ENCODE peak calls at places on chromosomes 12 and 14, in ten cellular contexts. S is left ventricle myocardium inferior, N is nephron progenitor cell, X is mesendoderm, Z is fibroblast of pulmonary artery, K is progenitor cell of endocrine pancreas, T is RCC 7860, Y is Right ventricle myocardium inferior, J is frontal cortex, F is Peyer's patch. W is an unnamed sample.
A peak's percentile ranks its signal among the peaks of the same experiment; 100 is the strongest.

GRCh38 chr14:73759183-73759713 is 45.1 kb upstream of the PNMA1 start:
- DNase-seq in S (peak; percentile 87), N (peak; percentile 69), X (no peak), Z (peak; percentile 62), K (peak; percentile 38), T (no peak), Y (peak; percentile 90), J (peak; percentile 76), F (no peak), W (peak; percentile 61)

GRCh38 chr12:116996648-116997047 is 85.9 kb downstream of the FBXW8 start:
- DNase-seq in S (no peak), N (no peak), X (no peak), Z (peak; percentile 83), K (no peak), T (no peak), Y (no peak), J (no peak), F (no peak), W (no peak)

GRCh38 chr12:126051611-126052107 is 986.4 kb downstream of the AACS start:
- DNase-seq in S (no peak), N (no peak), X (peak; percentile 11), Z (peak; percentile 59), K (no peak), T (no peak), Y (no peak), J (no peak), F (no peak), W (peak; percentile 96)

GRCh38 chr12:94873368-94874085 is 130.0 kb downstream of the NDUFA12 start:
- DNase-seq in S (peak; percentile 16), N (peak; percentile 74), X (peak; percentile 21), Z (no peak), K (no peak), T (no peak), Y (no peak), J (peak; percentile 69), F (no peak), W (no peak)

GRCh38 chr12:70982991-70983390 is 62.5 kb upstream of the PTPRR start:
- DNase-seq in S (no peak), N (no peak), X (peak; percentile 37), Z (peak; percentile 45), K (no peak), T (no peak), Y (no peak), J (no peak), F (no peak), W (peak; percentile 25)

GRCh38 chr12:50572275-50572674 is 67.5 kb downstream of the DIP2B start:
- DNase-seq in S (no peak), N (no peak), X (peak; percentile 56), Z (peak; percentile 94), K (no peak), T (no peak), Y (no peak), J (no peak), F (no peak), W (peak; percentile 78)

GRCh38 chr12:32964981-32965585 is 68.5 kb upstream of the PKP2 start:
- DNase-seq in S (no peak), N (no peak), X (no peak), Z (no peak), K (no peak), T (no peak), Y (no peak), J (no peak), F (no peak), W (no peak)

GRCh38 chr12:3361156-3361555 is 129.8 kb upstream of the PRMT8 start:
- DNase-seq in S (no peak), N (no peak), X (no peak), Z (no peak), K (no peak), T (no peak), Y (no peak), J (no peak), F (no peak), W (no peak)

GRCh38 chr14:30354439-30354838 is 204.5 kb upstream of the G2E3 start:
- DNase-seq in S (no peak), N (no peak), X (peak; percentile 34), Z (no peak), K (no peak), T (no peak), Y (no peak), J (no peak), F (no peak), W (no peak)

GRCh38 chr12:131194166-131194565 is 240.5 kb downstream of the ADGRD1 start:
- DNase-seq in S (no peak), N (no peak), X (no peak), Z (no peak), K (no peak), T (no peak), Y (no peak), J (no peak), F (no peak), W (no peak)

GRCh38 chr12:120538281-120539156 is 4.4 kb downstream of the RNF10 start:
- DNase-seq in S (peak; percentile 73), N (no peak), X (no peak), Z (peak; percentile 58), K (no peak), T (peak; percentile 79), Y (peak; percentile 76), J (no peak), F (no peak), W (peak; percentile 84)

GRCh38 chr14:104004849-104005248 is 62.5 kb upstream of the RD3L start:
- DNase-seq in S (no peak), N (no peak), X (no peak), Z (no peak), K (no peak), T (no peak), Y (no peak), J (no peak), F (no peak), W (no peak)

GRCh38 chr12:112761366-112761986 is 30.1 kb upstream of the RPH3A start:
- DNase-seq in S (no peak), N (no peak), X (no peak), Z (no peak), K (no peak), T (no peak), Y (no peak), J (no peak), F (no peak), W (no peak)

GRCh38 chr12:5456906-5457305 is 25.0 kb downstream of the NTF3 start:
- DNase-seq in S (no peak), N (no peak), X (peak; percentile 61), Z (peak; percentile 74), K (no peak), T (peak; percentile 51), Y (no peak), J (no peak), F (no peak), W (peak; percentile 80)

GRCh38 chr14:95255487-95255886 is 64.2 kb downstream of the CLMN start:
- DNase-seq in S (no peak), N (peak; percentile 57), X (peak; percentile 92), Z (peak; percentile 83), K (no peak), T (peak; percentile 37), Y (no peak), J (no peak), F (peak; percentile 33), W (peak; percentile 32)

GRCh38 chr12:19018302-19018980 is 111.1 kb upstream of the PLEKHA5 start:
- DNase-seq in S (no peak), N (no peak), X (no peak), Z (peak; percentile 89), K (no peak), T (peak; percentile 59), Y (no peak), J (no peak), F (no peak), W (peak; percentile 80)

GRCh38 chr12:111598637-111599458 is at the start of gene ATXN2:
- DNase-seq in S (peak; percentile 75), N (peak; percentile 75), X (no peak), Z (no peak), K (peak; percentile 41), T (peak; percentile 16), Y (peak; percentile 86), J (peak; percentile 86), F (peak; percentile 49), W (peak; percentile 68)

GRCh38 chr12:41981758-41982157 is 162.9 kb downstream of the GXYLT1 start:
- DNase-seq in S (no peak), N (no peak), X (no peak), Z (no peak), K (no peak), T (no peak), Y (no peak), J (no peak), F (no peak), W (peak; percentile 70)

GRCh38 chr12:130685850-130686249 is 30.2 kb downstream of the RIMBP2 start:
- DNase-seq in S (no peak), N (no peak), X (no peak), Z (no peak), K (no peak), T (no peak), Y (no peak), J (no peak), F (no peak), W (no peak)

GRCh38 chr14:65224799-65225198 is 122.5 kb upstream of the MAX start:
- DNase-seq in S (no peak), N (no peak), X (no peak), Z (peak; percentile 48), K (no peak), T (no peak), Y (no peak), J (no peak), F (no peak), W (no peak)

GRCh38 chr14:74574706-74575105 is 37.3 kb downstream of the LTBP2 start:
- DNase-seq in S (no peak), N (no peak), X (no peak), Z (no peak), K (no peak), T (no peak), Y (no peak), J (no peak), F (no peak), W (no peak)

GRCh38 chr14:103504991-103505565 is 17.6 kb downstream of the CKB start:
- DNase-seq in S (no peak), N (no peak), X (peak; percentile 51), Z (no peak), K (no peak), T (no peak), Y (no peak), J (no peak), F (no peak), W (no peak)

GRCh38 chr14:90453401-90453951 is 56.6 kb downstream of the CALM1 start:
- DNase-seq in S (peak; percentile 24), N (no peak), X (no peak), Z (peak; percentile 20), K (no peak), T (no peak), Y (peak; percentile 73), J (peak; percentile 48), F (no peak), W (peak; percentile 26)

GRCh38 chr12:11713202-11713601 is 63.7 kb downstream of the ETV6 start:
- DNase-seq in S (no peak), N (no peak), X (no peak), Z (no peak), K (no peak), T (no peak), Y (no peak), J (no peak), F (no peak), W (no peak)

GRCh38 chr12:101863971-101864370 is 13.4 kb upstream of the DRAM1 start:
- DNase-seq in S (no peak), N (no peak), X (no peak), Z (no peak), K (no peak), T (no peak), Y (no peak), J (no peak), F (no peak), W (no peak)

W was measured in fibroblast of lung.